ENCODE peak calls at places on chromosomes 11 and 22, in five cellular contexts. Q, H, F, K and Z are unnamed samples.

GRCh38 chr22:49295851-49296560 is 531.7 kb downstream of the BRD1 start:
- DNase-seq in Q (no peak), H (no peak), F (no peak), K (no peak), Z (no peak)

GRCh38 chr11:119625206-119625988 is 103.6 kb downstream of the NECTIN1 start:
- DNase-seq in Q (no peak), H (no peak), F (no peak), K (no peak), Z (no peak)

GRCh38 chr11:416757-417621 is 2.2 kb upstream of the SIGIRR start:
- DNase-seq in Q (peak), H (peak), F (no peak), K (peak), Z (no peak)

GRCh38 chr22:22916215-22916951 is 28.8 kb downstream of the IGLL5 start:
- DNase-seq in Q (no peak), H (no peak), F (no peak), K (no peak), Z (no peak)

GRCh38 chr22:42602470-42602869 is 12.2 kb downstream of the POLDIP3 start:
- DNase-seq in Q (no peak), H (no peak), F (no peak), K (no peak), Z (no peak)

GRCh38 chr22:27534720-27535125 is 266.8 kb downstream of the MN1 start:
- DNase-seq in Q (peak), H (no peak), F (no peak), K (no peak), Z (no peak)

GRCh38 chr11:75812542-75813040 is 2.4 kb upstream of the UVRAG start:
- DNase-seq in Q (no peak), H (no peak), F (no peak), K (peak), Z (no peak)

GRCh38 chr11:41175304-41175972 is 284.0 kb downstream of the LRRC4C start:
- DNase-seq in Q (no peak), H (no peak), F (no peak), K (peak), Z (no peak)

GRCh38 chr11:64355078-64355940 is 3.7 kb upstream of the RPS6KA4 start:
- DNase-seq in Q (peak), H (peak), F (peak), K (peak), Z (no peak)

GRCh38 chr11:44611687-44612437 is 46.4 kb downstream of the CD82 start:
- DNase-seq in Q (no peak), H (no peak), F (no peak), K (no peak), Z (peak)

GRCh38 chr11:22276535-22276934 is 61.6 kb upstream of the SLC17A6 start:
- DNase-seq in Q (no peak), H (no peak), F (no peak), K (no peak), Z (no peak)

GRCh38 chr22:17108256-17109112 is 12.7 kb downstream of the TMEM121B start:
- DNase-seq in Q (no peak), H (no peak), F (no peak), K (no peak), Z (no peak)

GRCh38 chr11:27401280-27401679 is 38.3 kb upstream of the CCDC34 start:
- DNase-seq in Q (no peak), H (no peak), F (no peak), K (no peak), Z (no peak)

GRCh38 chr11:11988099-11988651 is 20.3 kb downstream of the DKK3 start:
- DNase-seq in Q (peak), H (no peak), F (no peak), K (no peak), Z (no peak)

GRCh38 chr11:102771351-102771750 is 9.1 kb downstream of the MMP10 start:
- DNase-seq in Q (no peak), H (no peak), F (no peak), K (no peak), Z (no peak)

DNA sequence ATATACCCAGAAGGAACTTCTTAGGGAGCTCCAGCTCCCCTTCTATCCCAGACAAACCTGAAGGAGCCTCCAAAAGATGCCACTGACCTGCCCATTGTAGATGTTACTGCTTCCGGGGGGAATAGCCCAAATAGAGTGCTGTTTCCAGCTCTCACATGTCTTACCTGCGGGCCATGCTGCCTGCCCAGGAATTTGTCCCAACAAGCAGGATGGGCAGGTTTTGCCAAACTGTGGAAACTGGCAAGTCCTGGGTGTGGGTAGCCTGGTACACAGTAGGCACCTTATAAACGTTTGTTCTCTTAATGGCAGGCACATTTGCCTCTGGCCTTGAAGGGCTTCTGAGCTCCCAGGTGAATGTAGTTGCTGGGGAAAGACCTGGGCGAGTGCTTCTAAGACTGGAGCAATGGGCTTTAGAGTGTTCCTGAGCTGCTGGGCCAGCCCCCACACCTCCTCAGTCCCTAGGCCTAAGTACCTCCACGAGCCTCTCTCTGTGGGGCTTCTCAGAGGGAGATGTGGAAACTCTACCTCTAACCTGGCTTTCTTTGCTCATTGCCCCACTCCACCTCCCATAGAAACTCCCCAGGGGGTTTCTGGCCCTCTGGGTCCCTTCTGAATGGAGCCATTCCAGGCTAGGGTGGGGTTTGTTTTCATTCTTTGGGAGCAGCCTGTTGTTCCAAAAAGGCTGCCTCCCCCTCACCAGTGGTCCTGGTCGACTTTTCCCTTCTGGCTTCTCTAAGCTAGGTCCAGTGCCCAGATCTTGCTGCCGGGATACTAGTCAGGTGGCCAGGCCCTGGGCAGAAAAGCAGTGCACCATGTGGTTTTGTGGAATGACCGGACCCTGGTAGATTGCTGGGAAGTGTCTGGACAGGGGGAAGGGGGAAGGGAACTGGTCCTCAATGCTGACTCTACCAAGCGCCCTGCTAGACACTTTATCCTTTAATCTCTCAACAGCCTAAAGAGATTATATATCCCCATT is 37.2 kb downstream of the LIMK2 start:
- DNase-seq in Q (no peak), H (no peak), F (no peak), K (no peak), Z (no peak)
- H3K4me3 ChIP-seq in Q (peak), H (no peak), F (peak), K (no peak), Z (no peak)

GRCh38 chr11:66493124-66493523 is 12.9 kb downstream of the DPP3 start:
- DNase-seq in Q (no peak), H (no peak), F (no peak), K (no peak), Z (no peak)

GRCh38 chr11:66494458-66494857 is 14.2 kb downstream of the DPP3 start:
- DNase-seq in Q (no peak), H (no peak), F (no peak), K (no peak), Z (no peak)

GRCh38 chr11:66491315-66491935 is 11.2 kb downstream of the DPP3 start:
- DNase-seq in Q (peak), H (no peak), F (no peak), K (peak), Z (no peak)

GRCh38 chr11:66494935-66495334 is 14.7 kb downstream of the DPP3 start:
- DNase-seq in Q (no peak), H (no peak), F (no peak), K (peak), Z (no peak)

DNA sequence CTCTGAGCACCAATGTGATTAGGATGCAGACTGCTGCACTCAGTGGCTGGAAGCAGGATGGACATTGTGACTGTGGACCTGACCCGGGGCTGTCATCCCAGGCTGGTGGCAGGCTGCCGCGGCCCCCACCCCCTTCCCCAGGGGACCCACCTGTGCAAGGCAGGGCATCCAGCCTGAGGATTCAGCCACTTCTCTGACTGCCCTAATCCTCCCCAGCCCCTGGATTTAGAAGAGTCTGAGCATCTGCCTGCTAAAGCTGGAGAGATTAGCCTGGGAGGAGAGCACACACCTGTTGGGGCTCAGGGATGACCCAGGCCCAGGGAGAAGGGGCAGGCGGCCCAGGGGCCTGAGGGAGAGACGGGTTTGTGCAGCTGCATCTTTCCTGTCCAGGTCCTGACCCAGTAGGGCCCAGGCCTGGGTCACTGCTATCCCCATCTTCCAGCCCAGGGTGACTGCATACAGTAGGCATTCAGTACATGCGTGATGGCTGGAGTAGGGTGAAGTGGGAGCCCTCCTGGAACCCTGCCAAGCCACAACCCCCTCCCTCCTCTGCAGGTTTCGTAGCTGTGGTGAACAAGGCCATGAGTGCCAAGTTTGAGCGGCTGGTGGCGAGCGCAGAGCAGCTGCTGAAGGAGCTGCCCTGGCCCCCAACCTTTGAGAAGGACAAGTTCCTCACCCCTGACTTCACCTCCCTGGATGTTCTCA is 12.1 kb downstream of the DPP3 start:
- DNase-seq in Q (no peak), H (no peak), F (no peak), K (no peak), Z (no peak)
- H3K4me3 ChIP-seq in Q (no peak), H (no peak), F (no peak), K (no peak), Z (no peak)

GRCh38 chr11:72521672-72522071 is 87.3 kb upstream of the CLPB start:
- DNase-seq in Q (no peak), H (no peak), F (no peak), K (no peak), Z (no peak)

GRCh38 chr11:72523991-72524390 is 89.7 kb upstream of the CLPB start:
- DNase-seq in Q (peak), H (no peak), F (no peak), K (no peak), Z (no peak)

GRCh38 chr11:72520815-72521214 is 86.5 kb upstream of the CLPB start:
- DNase-seq in Q (no peak), H (no peak), F (no peak), K (no peak), Z (no peak)

GRCh38 chr11:72522186-72522585 is 87.9 kb upstream of the CLPB start:
- DNase-seq in Q (no peak), H (no peak), F (no peak), K (no peak), Z (no peak)

GRCh38 chr11:72519220-72519881 is 85.0 kb upstream of the CLPB start:
- DNase-seq in Q (peak), H (no peak), F (no peak), K (no peak), Z (no peak)
- H3K4me3 ChIP-seq in Q (peak), H (no peak), F (no peak), K (no peak), Z (no peak)

GRCh38 chr11:67118059-67118766 is 850 bp upstream of the KDM2A start:
- DNase-seq in Q (peak), H (peak), F (no peak), K (peak), Z (no peak)

GRCh38 chr11:67117667-67118058 is 1.4 kb upstream of the KDM2A start:
- DNase-seq in Q (peak), H (peak), F (no peak), K (peak), Z (no peak)

GRCh38 chr11:67118801-67119576 is at the start of gene KDM2A:
- DNase-seq in Q (peak), H (peak), F (peak), K (peak), Z (peak)

GRCh38 chr11:67119577-67120391 is 721 bp downstream of the KDM2A start:
- DNase-seq in Q (peak), H (peak), F (no peak), K (peak), Z (no peak)

GRCh38 chr11:67117176-67117575 is 1.9 kb upstream of the KDM2A start:
- DNase-seq in Q (no peak), H (no peak), F (no peak), K (no peak), Z (no peak)
- H3K4me3 ChIP-seq in Q (no peak), H (no peak), F (no peak), K (peak), Z (peak)

DNA sequence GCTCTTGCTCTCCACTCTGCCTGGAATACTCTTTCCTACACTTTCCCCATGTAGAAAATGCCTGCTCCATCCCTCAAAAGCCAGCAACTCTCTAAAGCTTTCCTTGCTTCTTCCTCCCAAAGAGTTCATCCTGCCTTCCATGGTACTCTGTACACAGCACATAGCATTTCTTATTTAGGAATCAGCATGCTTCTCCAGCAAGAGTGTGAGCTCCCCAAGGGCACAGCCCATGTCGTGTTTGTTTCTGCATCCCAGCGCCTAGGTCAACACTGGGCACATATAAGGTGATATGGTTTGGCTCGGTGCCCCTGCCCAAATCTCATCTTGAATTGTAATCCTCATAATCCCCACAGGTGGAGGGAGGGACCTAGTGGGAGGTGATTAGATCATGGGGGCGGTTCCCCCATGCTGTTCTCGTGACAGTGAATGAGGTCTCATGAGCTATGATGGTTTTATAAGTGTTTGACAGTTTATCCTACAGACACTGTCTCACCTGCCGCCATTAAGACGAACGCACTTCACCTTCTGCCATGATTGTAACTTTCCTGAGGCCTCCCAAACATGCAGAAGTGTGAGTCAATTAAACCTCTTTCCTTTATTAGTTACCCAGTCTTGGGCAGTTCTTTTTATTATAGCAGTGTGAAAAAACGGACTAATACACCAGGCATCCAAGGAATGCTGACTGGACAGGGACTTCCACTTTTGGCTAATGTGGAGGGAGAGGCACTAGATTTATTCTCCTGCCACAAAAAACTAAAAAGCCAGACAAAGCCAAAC is 8.2 kb downstream of the VPS37C start:
- DNase-seq in Q (peak), H (no peak), F (peak), K (no peak), Z (no peak)
- H3K4me3 ChIP-seq in Q (peak), H (no peak), F (no peak), K (no peak), Z (no peak)

GRCh38 chr11:34356576-34356917 is 1.3 kb downstream of the ABTB2 start:
- DNase-seq in Q (peak), H (no peak), F (no peak), K (peak), Z (no peak)
- H3K4me3 ChIP-seq in Q (peak), H (no peak), F (peak), K (peak), Z (peak)

GRCh38 chr11:1692708-1693326 is 4.2 kb upstream of the KRTAP5-6 start:
- DNase-seq in Q (no peak), H (no peak), F (no peak), K (no peak), Z (no peak)
- H3K4me3 ChIP-seq in Q (no peak), H (no peak), F (no peak), K (peak), Z (no peak)

DNA sequence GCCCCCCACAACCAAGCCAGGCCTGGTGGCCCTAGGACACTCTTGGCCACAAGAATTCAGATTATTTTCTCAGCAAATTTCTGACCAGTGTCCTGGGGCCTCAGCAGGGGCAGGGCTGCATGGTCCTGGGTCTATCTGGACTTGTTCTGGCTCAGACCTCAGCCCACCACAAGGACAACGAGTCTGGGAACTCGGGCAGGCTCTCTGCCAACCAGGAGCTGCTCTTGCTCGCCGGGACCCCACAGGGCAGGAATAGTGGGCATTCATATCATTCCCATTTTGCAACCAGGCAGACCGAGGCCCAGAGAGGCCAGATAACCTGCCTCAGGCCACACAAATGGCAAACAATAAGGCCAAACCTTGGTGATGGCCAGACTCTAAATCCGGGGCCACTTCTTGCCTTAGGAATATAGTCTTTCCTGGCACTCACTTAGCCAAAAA is 75.4 kb upstream of the WNT7B start:
- DNase-seq in Q (peak), H (peak), F (no peak), K (no peak), Z (no peak)
- H3K4me3 ChIP-seq in Q (peak), H (no peak), F (no peak), K (no peak), Z (no peak)